ENCODE peak calls at places on chromosomes 7 and 10, in four cellular contexts. S is stimulated activated CD4-positive, alpha-beta T cell treated with anti-CD3 and anti-CD28 coated beads, Interleukin-15, amount 100 ng/mL, for 24 hours; I is activated effector memory CD4-positive, alpha-beta T cell treated with anti-CD3 and anti-CD28 coated beads, Interleukin-2, amount 50 U/mL, for 16 hours; P is astrocyte. B is an unnamed sample.

GRCh38 chr7:74175270-74175803 is 1.2 kb downstream of the EIF4H start:
- DNase-seq in S (no peak), I (no peak), P (no peak), B (no peak)

GRCh38 chr10:123527122-123527521 is 139.0 kb upstream of the GPR26 start:
- DNase-seq in S (no peak), I (no peak), P (no peak), B (peak)

GRCh38 chr10:84308481-84309304 is 19.7 kb upstream of the CCSER2 start:
- DNase-seq in S (peak), I (peak), P (peak), B (no peak)

GRCh38 chr10:66292922-66293321 is 632.9 kb upstream of the LRRTM3 start:
- DNase-seq in S (no peak), I (no peak), P (no peak), B (no peak)

GRCh38 chr7:82105463-82105862 is 335.6 kb upstream of the HGF start:
- DNase-seq in S (no peak), I (no peak), P (peak), B (no peak)

GRCh38 chr10:29394321-29394932 is 105.6 kb downstream of the LYZL1 start:
- DNase-seq in S (no peak), I (no peak), P (no peak), B (peak)

GRCh38 chr7:28799619-28800018 is 158.5 kb downstream of the TRIL start:
- DNase-seq in S (no peak), I (no peak), P (no peak), B (no peak)

GRCh38 chr7:28269700-28270361 is 89.2 kb upstream of the JAZF1 start:
- DNase-seq in S (no peak), I (no peak), P (no peak), B (no peak)

GRCh38 chr10:124381011-124381591 is 37.6 kb downstream of the OAT start:
- DNase-seq in S (no peak), I (peak), P (peak), B (no peak)

GRCh38 chr10:48974757-48975156 is 35.1 kb upstream of the LRRC18 start:
- DNase-seq in S (no peak), I (no peak), P (no peak), B (no peak)

GRCh38 chr10:78335371-78335690 is 301.7 kb downstream of the RPS24 start:
- DNase-seq in S (no peak), I (no peak), P (no peak), B (peak)

GRCh38 chr7:47470567-47471357 is 111.1 kb downstream of the TNS3 start:
- DNase-seq in S (no peak), I (no peak), P (no peak), B (no peak)

B was measured in esophagus muscularis mucosa.